ENCODE peak calls at places on chromosomes 2 and 18, in four cellular contexts. One of them, this sample, is unnamed.

GRCh38 chr18:73839441-73839840 is 308.2 kb downstream of the FBXO15 start:
- DNase-seq in neural progenitor cell: no peak
- DNase-seq in AG04450: no peak
- DNase-seq in hepatocyte: no peak
- DNase-seq in this sample: no peak

GRCh38 chr2:44941551-44942234 is at the start of gene SIX3:
- DNase-seq in neural progenitor cell: peak
- DNase-seq in AG04450: no peak
- DNase-seq in hepatocyte: no peak
- DNase-seq in this sample: no peak

GRCh38 chr2:172358784-172359556 is 68.4 kb upstream of the ITGA6 start:
- DNase-seq in AG04450: no peak
- DNase-seq in hepatocyte: no peak
- DNase-seq in neural progenitor cell: no peak
- DNase-seq in this sample: peak

GRCh38 chr18:58379443-58379842 is 249.4 kb downstream of the ALPK2 start:
- DNase-seq in AG04450: no peak
- DNase-seq in hepatocyte: no peak
- DNase-seq in neural progenitor cell: no peak
- DNase-seq in this sample: no peak

GRCh38 chr18:5546660-5547059 is 2.9 kb upstream of the EPB41L3 start:
- DNase-seq in AG04450: peak
- DNase-seq in hepatocyte: peak
- DNase-seq in neural progenitor cell: peak
- DNase-seq in this sample: peak

GRCh38 chr2:55282110-55282917 is 13.3 kb upstream of the MTIF2 start:
- DNase-seq in hepatocyte: peak
- DNase-seq in AG04450: peak
- DNase-seq in neural progenitor cell: peak
- DNase-seq in this sample: peak

GRCh38 chr18:37778417-37779165 is 213.0 kb upstream of the CELF4 start:
- DNase-seq in neural progenitor cell: peak
- DNase-seq in AG04450: no peak
- DNase-seq in hepatocyte: peak
- DNase-seq in this sample: peak

GRCh38 chr18:42730272-42730671 is 385.2 kb downstream of the RIT2 start:
- DNase-seq in AG04450: no peak
- DNase-seq in hepatocyte: no peak
- DNase-seq in neural progenitor cell: no peak
- DNase-seq in this sample: no peak

GRCh38 chr2:25104741-25105140 is 62.9 kb downstream of the EFR3B start:
- DNase-seq in AG04450: no peak
- DNase-seq in neural progenitor cell: no peak
- DNase-seq in hepatocyte: no peak
- DNase-seq in this sample: no peak

GRCh38 chr2:98880266-98881152 is 55.5 kb downstream of the CRACDL start:
- DNase-seq in AG04450: no peak
- DNase-seq in hepatocyte: no peak
- DNase-seq in neural progenitor cell: no peak
- DNase-seq in this sample: no peak

GRCh38 chr2:28276076-28276618 is 116.5 kb upstream of the FOSL2 start:
- DNase-seq in neural progenitor cell: no peak
- DNase-seq in hepatocyte: peak
- DNase-seq in AG04450: peak
- DNase-seq in this sample: peak

GRCh38 chr2:201580486-201580885 is 62.8 kb downstream of the TMEM237 start:
- DNase-seq in neural progenitor cell: no peak
- DNase-seq in AG04450: peak
- DNase-seq in hepatocyte: no peak
- DNase-seq in this sample: peak

GRCh38 chr2:239052720-239053665 is 205.1 kb downstream of the TWIST2 start:
- DNase-seq in AG04450: no peak
- DNase-seq in hepatocyte: no peak
- DNase-seq in neural progenitor cell: no peak
- DNase-seq in this sample: no peak

GRCh38 chr2:10163498-10164486 is 41.3 kb downstream of the RRM2 start:
- DNase-seq in hepatocyte: no peak
- DNase-seq in neural progenitor cell: no peak
- DNase-seq in AG04450: no peak
- DNase-seq in this sample: no peak

GRCh38 chr2:165610591-165611029 is 141.1 kb downstream of the CSRNP3 start:
- DNase-seq in hepatocyte: no peak
- DNase-seq in neural progenitor cell: no peak
- DNase-seq in AG04450: no peak
- DNase-seq in this sample: no peak

GRCh38 chr2:10123281-10123680 is 742 bp downstream of the RRM2 start:
- DNase-seq in hepatocyte: no peak
- DNase-seq in AG04450: no peak
- DNase-seq in neural progenitor cell: peak
- DNase-seq in this sample: no peak

GRCh38 chr2:213147550-213147949 is 3.9 kb downstream of the IKZF2 start:
- DNase-seq in AG04450: no peak
- DNase-seq in hepatocyte: no peak
- DNase-seq in neural progenitor cell: no peak
- DNase-seq in this sample: no peak

GRCh38 chr18:3230401-3231334 is 10.9 kb upstream of the MYOM1 start:
- DNase-seq in neural progenitor cell: no peak
- DNase-seq in hepatocyte: no peak
- DNase-seq in AG04450: no peak
- DNase-seq in this sample: no peak

GRCh38 chr18:58556333-58557012 is 72.4 kb downstream of the ALPK2 start:
- DNase-seq in hepatocyte: peak
- DNase-seq in AG04450: no peak
- DNase-seq in neural progenitor cell: peak
- DNase-seq in this sample: no peak

GRCh38 chr2:218435003-218435982 is 16.4 kb downstream of the VIL1 start:
- DNase-seq in AG04450: no peak
- DNase-seq in hepatocyte: no peak
- DNase-seq in neural progenitor cell: peak
- DNase-seq in this sample: no peak

GRCh38 chr2:70084973-70085710 is 2.1 kb upstream of the PCBP1 start:
- DNase-seq in AG04450: no peak
- DNase-seq in neural progenitor cell: no peak
- DNase-seq in hepatocyte: peak
- DNase-seq in this sample: no peak

GRCh38 chr2:23320058-23320457 is 64.9 kb upstream of the KLHL29 start:
- DNase-seq in hepatocyte: no peak
- DNase-seq in neural progenitor cell: no peak
- DNase-seq in AG04450: no peak
- DNase-seq in this sample: no peak

GRCh38 chr2:151544449-151544848 is 134.7 kb downstream of the RIF1 start:
- DNase-seq in AG04450: no peak
- DNase-seq in neural progenitor cell: no peak
- DNase-seq in hepatocyte: no peak
- DNase-seq in this sample: no peak

GRCh38 chr2:95024960-95025405 is 525 bp upstream of the MAL start:
- DNase-seq in neural progenitor cell: no peak
- DNase-seq in hepatocyte: no peak
- DNase-seq in AG04450: no peak
- DNase-seq in this sample: no peak

GRCh38 chr2:95027369-95027720 is 1.8 kb downstream of the MAL start:
- DNase-seq in hepatocyte: no peak
- DNase-seq in AG04450: no peak
- DNase-seq in neural progenitor cell: no peak
- DNase-seq in this sample: no peak

GRCh38 chr2:95026471-95027368 is 1.2 kb downstream of the MAL start:
- DNase-seq in hepatocyte: no peak
- DNase-seq in neural progenitor cell: no peak
- DNase-seq in AG04450: no peak
- DNase-seq in this sample: no peak

GRCh38 chr2:95024306-95024880 is 1.1 kb upstream of the MAL start:
- DNase-seq in AG04450: no peak
- DNase-seq in hepatocyte: no peak
- DNase-seq in neural progenitor cell: no peak
- DNase-seq in this sample: no peak

DNA sequence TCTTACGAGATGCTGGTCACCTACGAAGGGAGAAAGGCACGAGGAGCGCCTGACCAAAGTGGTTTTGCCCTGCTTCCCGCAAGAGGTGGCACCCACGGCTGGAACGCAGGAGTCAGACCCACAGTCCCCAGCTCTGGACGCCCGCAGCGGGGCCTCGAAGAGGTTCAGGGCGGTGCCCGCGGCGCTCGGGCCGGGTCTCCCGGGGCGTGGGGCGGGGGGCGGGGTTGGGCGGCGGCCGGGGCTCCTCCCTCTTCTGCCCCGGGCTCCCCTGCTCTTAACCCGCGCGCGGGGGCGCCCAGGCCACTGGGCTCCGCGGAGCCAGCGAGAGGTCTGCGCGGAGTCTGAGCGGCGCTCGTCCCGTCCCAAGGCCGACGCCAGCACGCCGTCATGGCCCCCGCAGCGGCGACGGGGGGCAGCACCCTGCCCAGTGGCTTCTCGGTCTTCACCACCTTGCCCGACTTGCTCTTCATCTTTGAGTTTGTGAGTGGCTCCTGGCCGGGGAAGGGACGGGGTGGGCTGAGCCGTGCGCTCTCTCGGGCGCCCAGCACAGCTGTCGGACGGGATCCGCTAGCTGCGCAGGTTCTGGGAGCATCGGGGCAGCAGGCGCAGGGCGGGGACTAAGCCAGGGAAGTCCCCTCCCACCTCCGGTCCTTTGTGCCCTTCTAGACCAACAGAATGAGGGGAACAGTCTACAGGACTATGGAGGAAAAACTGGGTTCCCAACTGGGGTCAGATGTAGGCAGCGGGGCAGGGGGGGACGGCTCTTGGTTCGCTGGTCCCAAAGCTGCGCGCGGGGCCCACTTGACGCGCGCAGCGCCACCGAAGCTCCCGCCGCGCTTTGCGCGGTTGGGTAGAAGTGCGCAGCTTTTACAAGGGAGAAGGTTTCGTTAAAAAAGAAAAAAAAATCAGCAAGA is at the start of gene MAL:
- DNase-seq in AG04450: no peak
- DNase-seq in hepatocyte: no peak
- DNase-seq in neural progenitor cell: peak
- DNase-seq in this sample: no peak
- H3K4me3 ChIP-seq in AG04450: no peak
- H3K4me3 ChIP-seq in hepatocyte: no peak
- H3K4me3 ChIP-seq in neural progenitor cell: peak
- H3K4me3 ChIP-seq in this sample: no peak

GRCh38 chr18:60413944-60414547 is 41.5 kb upstream of the MC4R start:
- DNase-seq in neural progenitor cell: peak
- DNase-seq in hepatocyte: peak
- DNase-seq in AG04450: no peak
- DNase-seq in this sample: no peak

DNA sequence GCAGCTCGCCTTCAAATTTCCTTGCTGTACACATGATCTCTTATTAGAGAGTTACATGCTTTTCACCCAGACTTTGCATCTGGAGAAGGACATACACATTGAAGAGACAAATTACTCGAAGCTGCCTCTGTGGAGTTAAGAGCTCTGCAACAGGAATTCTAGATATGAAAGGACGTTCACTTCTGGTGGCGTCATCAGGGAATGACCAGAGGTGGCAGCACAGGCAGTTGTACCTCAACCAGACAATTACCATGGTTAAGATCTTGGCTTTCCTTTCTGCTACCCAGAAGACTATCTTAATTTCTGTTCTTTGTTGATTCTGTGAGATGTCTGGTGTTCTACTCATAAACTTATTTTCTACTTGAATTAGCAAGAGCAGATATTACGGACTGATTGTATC is 39.1 kb upstream of the MC4R start:
- DNase-seq in AG04450: no peak
- DNase-seq in neural progenitor cell: peak
- DNase-seq in hepatocyte: peak
- DNase-seq in this sample: no peak
- TF ChIP-seq CTCF in AG04450: peak
- TF ChIP-seq CTCF in neural progenitor cell: peak
- TF ChIP-seq CTCF in hepatocyte: no peak
- TF ChIP-seq CTCF in this sample: peak

GRCh38 chr2:232388324-232388891 is 9.9 kb downstream of the ALPP start:
- DNase-seq in neural progenitor cell: no peak
- DNase-seq in AG04450: no peak
- DNase-seq in hepatocyte: no peak
- DNase-seq in this sample: no peak
- H3K4me3 ChIP-seq in neural progenitor cell: peak
- H3K4me3 ChIP-seq in AG04450: no peak
- H3K4me3 ChIP-seq in hepatocyte: no peak
- H3K4me3 ChIP-seq in this sample: no peak

DNA sequence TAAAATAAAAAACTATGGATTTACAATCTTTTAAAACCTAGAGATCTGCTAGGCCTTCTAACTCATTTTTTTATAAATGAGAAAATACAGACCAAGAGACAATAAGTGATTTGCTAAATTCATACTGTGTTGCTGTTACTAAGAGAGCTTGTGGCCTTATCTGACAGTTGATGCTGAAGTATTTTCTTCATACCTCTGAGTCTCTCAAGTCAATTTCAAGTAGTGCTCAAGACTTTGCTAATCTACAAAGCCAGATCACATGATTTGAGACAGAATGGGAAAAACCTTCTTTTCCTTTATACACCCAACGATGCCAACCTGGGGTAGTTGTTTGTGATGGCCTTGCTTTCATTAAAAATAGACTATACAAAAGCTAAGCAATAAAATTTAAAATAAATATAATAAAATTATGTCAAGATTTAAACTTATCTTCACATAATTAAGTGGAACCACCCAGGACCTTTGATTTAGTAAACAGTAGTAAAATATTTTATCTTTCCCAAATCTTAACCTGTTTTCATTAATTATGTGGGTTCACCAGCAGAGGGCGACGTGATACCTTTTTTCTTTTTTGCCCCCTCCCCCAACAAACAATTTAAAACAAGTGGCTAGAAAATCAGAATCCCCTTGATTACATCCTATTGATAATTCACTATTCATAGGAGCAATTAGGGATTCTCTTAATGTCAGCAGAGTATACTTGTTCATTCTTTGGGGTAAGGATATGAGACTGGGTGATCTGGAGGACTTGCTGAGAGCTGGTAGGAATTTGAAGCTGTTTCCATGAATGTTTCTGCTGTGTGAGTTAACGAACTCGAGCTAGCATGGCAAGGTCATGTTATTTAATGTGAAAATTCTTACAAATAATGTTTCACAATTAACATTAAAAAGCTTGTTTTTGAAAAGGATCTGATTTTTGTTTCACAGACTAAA is 49.6 kb upstream of the SLC5A7 start:
- DNase-seq in neural progenitor cell: peak
- DNase-seq in AG04450: no peak
- DNase-seq in hepatocyte: peak
- DNase-seq in this sample: no peak
- TF ChIP-seq CTCF in neural progenitor cell: peak
- TF ChIP-seq CTCF in AG04450: peak
- TF ChIP-seq CTCF in hepatocyte: peak
- TF ChIP-seq CTCF in this sample: peak